ENCODE peak calls at places on chromosomes 13 and 19, in eight cellular contexts. N is GM23338, E is endothelial cell of umbilical vein, S is esophagus muscularis mucosa, F is Panc1, Y is breast epithelium, U is SK-N-MC, L is HL-60. R is an unnamed sample.

GRCh38 chr19:50003810-50004419 is 21.3 kb downstream of the VRK3 start:
- DNase-seq in S (no peak), U (no peak), F (peak; percentile 55), L (no peak), Y (no peak), E (peak; percentile 66), N (no peak), R (peak; percentile 83)

GRCh38 chr13:110529522-110530311 is 31.8 kb downstream of the RAB20 start:
- DNase-seq in E (no peak), N (no peak), Y (no peak), U (no peak), F (no peak), S (no peak), L (no peak), R (peak; percentile 63)

GRCh38 chr19:12495002-12495802 is 10.6 kb upstream of the ZNF709 start:
- DNase-seq in E (peak; percentile 86), S (peak; percentile 97), Y (peak; percentile 97), L (peak; percentile 10), N (peak; percentile 98), F (peak; percentile 82), U (no peak), R (peak; percentile 97)

GRCh38 chr13:79225487-79226232 is 180.4 kb downstream of the RBM26 start:
- DNase-seq in N (no peak), L (no peak), U (no peak), S (no peak), F (no peak), Y (no peak), E (no peak), R (no peak)

GRCh38 chr13:50326271-50326670 is 311.0 kb downstream of the KCNRG start:
- DNase-seq in N (no peak), F (no peak), L (no peak), Y (no peak), U (no peak), S (no peak), E (no peak), R (no peak)

GRCh38 chr13:102318233-102318632 is 83.6 kb downstream of the FGF14 start:
- DNase-seq in N (no peak), E (no peak), S (no peak), F (no peak), U (no peak), Y (no peak), L (no peak), R (no peak)

GRCh38 chr19:8337728-8338127 is 5.3 kb downstream of the KANK3 start:
- DNase-seq in E (no peak), Y (no peak), U (no peak), L (no peak), N (no peak), F (no peak), S (no peak), R (no peak)

GRCh38 chr19:12092065-12092867 is 27.7 kb downstream of the ZNF844 start:
- DNase-seq in Y (peak; percentile 89), L (peak; percentile 6), N (peak; percentile 97), S (peak; percentile 96), U (peak; percentile 26), F (peak; percentile 24), E (peak; percentile 71), R (peak; percentile 92)

GRCh38 chr13:25088562-25089221 is 7.2 kb upstream of the PABPC3 start:
- DNase-seq in S (peak; percentile 50), U (no peak), L (no peak), N (no peak), Y (no peak), F (no peak), E (no peak), R (no peak)

GRCh38 chr13:50366488-50367174 is 351.4 kb downstream of the KCNRG start:
- DNase-seq in F (no peak), E (peak; percentile 9), L (no peak), N (no peak), U (no peak), Y (no peak), S (peak; percentile 42), R (no peak)

GRCh38 chr19:41424335-41425173 is 2.6 kb downstream of the B3GNT8 start:
- DNase-seq in L (peak; percentile 77), Y (no peak), F (no peak), U (no peak), N (no peak), E (no peak), S (no peak), R (no peak)

GRCh38 chr19:3450796-3451411 is 29.4 kb downstream of the SMIM24 start:
- DNase-seq in Y (no peak), E (peak; percentile 99), U (no peak), N (no peak), S (peak; percentile 96), L (no peak), F (peak; percentile 91), R (peak; percentile 96)

GRCh38 chr19:1567848-1568227 is 287 bp downstream of the MEX3D start:
- DNase-seq in Y (no peak), N (no peak), F (no peak), E (no peak), S (no peak), U (no peak), L (no peak), R (no peak)

GRCh38 chr19:1568320-1569019 is at the start of gene MEX3D:
- DNase-seq in N (peak; percentile 83), F (no peak), L (peak; percentile 47), S (no peak), E (peak; percentile 23), U (no peak), Y (peak; percentile 71), R (peak; percentile 89)

GRCh38 chr19:1566392-1567115 is 1.6 kb downstream of the MEX3D start:
- DNase-seq in E (peak; percentile 81), N (peak; percentile 89), S (no peak), L (no peak), U (no peak), F (no peak), Y (peak; percentile 86), R (peak; percentile 88)

GRCh38 chr19:1569997-1570396 is 1.9 kb upstream of the MEX3D start:
- DNase-seq in S (no peak), N (no peak), U (no peak), E (no peak), F (no peak), Y (no peak), L (no peak), R (no peak)

GRCh38 chr19:1567116-1567847 is 843 bp downstream of the MEX3D start:
- DNase-seq in E (peak; percentile 33), L (no peak), N (no peak), S (no peak), Y (no peak), F (no peak), U (no peak), R (no peak)
- TF ChIP-seq POLR2AphosphoS5 in E (peak; percentile 30), L (no peak), N (no peak), S (no peak), Y (no peak), F (no peak), U (no peak), R (no peak)

GRCh38 chr13:30071890-30072817 is 221.7 kb upstream of the UBL3 start:
- DNase-seq in F (no peak), Y (no peak), N (peak; percentile 26), U (no peak), S (no peak), L (no peak), E (no peak), R (no peak)
- TF ChIP-seq POLR2AphosphoS5 in F (no peak), Y (no peak), N (no peak), U (no peak), S (no peak), L (no peak), E (no peak), R (no peak)

DNA sequence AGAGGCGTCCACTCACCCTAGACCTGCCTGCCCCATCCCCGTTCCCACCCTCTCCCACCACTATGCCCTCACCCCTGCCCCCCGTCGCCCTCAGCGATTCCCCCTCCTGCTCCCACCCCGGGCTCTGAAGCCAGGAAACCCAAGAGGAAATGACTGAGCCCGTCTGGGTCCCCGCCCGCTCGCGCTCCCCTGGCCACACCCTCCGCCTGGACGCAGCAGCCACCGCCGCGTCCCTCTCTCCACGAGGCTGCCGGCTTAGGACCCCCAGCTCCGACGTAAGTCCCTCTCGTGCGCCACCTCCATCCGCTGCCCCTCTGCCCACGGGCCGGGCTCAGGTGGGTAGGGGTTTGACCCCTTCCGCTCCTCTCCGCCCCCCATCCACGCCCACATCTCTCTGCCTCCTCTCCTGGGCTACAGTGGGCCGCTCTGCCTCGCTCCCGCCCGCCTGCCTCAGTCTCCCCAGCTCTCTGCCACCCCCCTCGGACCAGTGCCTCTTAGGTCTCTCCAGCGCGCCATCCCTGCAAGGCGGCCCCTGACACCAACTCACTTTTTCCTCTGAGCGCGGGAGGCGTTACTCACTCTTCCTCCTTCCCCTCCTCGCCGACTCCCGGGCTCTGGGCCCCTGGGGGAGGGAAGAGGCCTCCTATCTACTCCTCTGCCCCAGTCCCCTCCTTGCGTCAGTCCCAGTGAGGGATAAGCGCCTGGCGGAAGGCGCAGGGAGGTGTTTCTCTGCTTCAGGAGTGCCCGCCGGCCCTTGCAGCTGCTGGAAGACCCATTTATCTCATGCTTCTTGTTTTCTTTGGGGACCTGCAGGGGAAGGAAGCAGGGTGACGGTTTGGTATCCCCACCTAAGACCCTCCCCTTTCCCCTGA is at the start of gene FXYD5:
- DNase-seq in L (peak; percentile 86), S (no peak), U (no peak), N (peak; percentile 86), E (peak; percentile 79), Y (peak; percentile 72), F (no peak), R (peak; percentile 85)
- TF ChIP-seq POLR2AphosphoS5 in L (peak; percentile 43), S (no peak), U (no peak), N (peak; percentile 72), E (peak; percentile 89), Y (no peak), F (no peak), R (peak; percentile 23)

GRCh38 chr19:14473073-14473790 is 1.9 kb downstream of the PTGER1 start:
- DNase-seq in S (no peak), Y (no peak), U (no peak), L (no peak), N (peak; percentile 71), E (no peak), F (no peak), R (no peak)

GRCh38 chr19:14473915-14474578 is 1.1 kb downstream of the PTGER1 start:
- DNase-seq in E (no peak), U (no peak), Y (no peak), L (no peak), N (peak; percentile 71), F (no peak), S (no peak), R (no peak)

GRCh38 chr19:14470031-14470876 is 4.9 kb downstream of the PTGER1 start:
- DNase-seq in L (no peak), E (no peak), Y (no peak), N (no peak), S (no peak), U (no peak), F (no peak), R (no peak)

GRCh38 chr19:14471436-14472187 is 3.5 kb downstream of the PTGER1 start:
- DNase-seq in F (no peak), U (no peak), N (no peak), L (no peak), S (no peak), E (no peak), Y (no peak), R (no peak)

GRCh38 chr19:14472202-14472961 is 2.8 kb downstream of the PTGER1 start:
- DNase-seq in N (peak; percentile 92), S (peak; percentile 94), E (peak; percentile 51), U (no peak), Y (peak; percentile 73), F (no peak), L (no peak), R (no peak)
- TF ChIP-seq POLR2AphosphoS5 in N (peak; percentile 86), S (peak; percentile 66), E (no peak), U (peak; percentile 53), Y (peak; percentile 10), F (no peak), L (peak; percentile 43), R (no peak)

R was measured in sigmoid colon.